ENCODE peak calls at places on chromosomes 12 and 14, in nine cellular contexts. N, Y, C, Z, D, L, E, K and F are unnamed samples.
A peak's percentile ranks its signal among the peaks of the same experiment; 100 is the strongest.

GRCh38 chr12:131985145-131985875 is 35.6 kb downstream of the EP400 start:
- DNase-seq in N (no peak), Y (no peak), C (no peak), Z (no peak), D (no peak), L (no peak), E (no peak), K (no peak), F (peak; percentile 28)

GRCh38 chr14:52918486-52918885 is 32.4 kb downstream of the FERMT2 start:
- DNase-seq in N (no peak), Y (peak; percentile 33), C (no peak), Z (no peak), D (peak; percentile 26), L (no peak), E (no peak), K (no peak), F (no peak)

GRCh38 chr12:112792306-112792705 is 758 bp downstream of the RPH3A start:
- DNase-seq in N (no peak), Y (no peak), C (no peak), Z (no peak), D (no peak), L (no peak), E (no peak), K (no peak), F (no peak)

GRCh38 chr14:31703056-31703455 is 141.9 kb downstream of the NUBPL start:
- DNase-seq in N (no peak), Y (no peak), C (no peak), Z (no peak), D (no peak), L (no peak), E (no peak), K (no peak), F (no peak)

GRCh38 chr14:30242742-30243141 is 315.1 kb upstream of the PRKD1 start:
- DNase-seq in N (no peak), Y (no peak), C (no peak), Z (no peak), D (no peak), L (no peak), E (no peak), K (no peak), F (no peak)

GRCh38 chr14:106174206-106174605 is 647.8 kb downstream of the TMEM121 start:
- DNase-seq in N (no peak), Y (no peak), C (no peak), Z (no peak), D (no peak), L (peak; percentile 19), E (no peak), K (no peak), F (peak; percentile 32)

GRCh38 chr12:21656931-21657335 is 709 bp downstream of the LDHB start:
- DNase-seq in N (no peak), Y (peak; percentile 56), C (no peak), Z (no peak), D (peak; percentile 27), L (peak; percentile 42), E (peak; percentile 18), K (peak; percentile 43), F (peak; percentile 43)

GRCh38 chr12:67388331-67389163 is 119.4 kb downstream of the CAND1 start:
- DNase-seq in N (no peak), Y (no peak), C (no peak), Z (no peak), D (no peak), L (no peak), E (no peak), K (no peak), F (no peak)

GRCh38 chr12:62466018-62466595 is 519 bp upstream of the MON2 start:
- DNase-seq in N (no peak), Y (peak; percentile 19), C (peak; percentile 6), Z (no peak), D (peak; percentile 30), L (peak; percentile 42), E (peak; percentile 58), K (peak; percentile 48), F (peak; percentile 35)

GRCh38 chr14:101074124-101075024 is 170.9 kb upstream of the RTL1 start:
- DNase-seq in N (no peak), Y (no peak), C (no peak), Z (peak; percentile 37), D (no peak), L (no peak), E (no peak), K (peak; percentile 50), F (peak; percentile 15)

GRCh38 chr12:49565956-49566265 is 2.0 kb downstream of the MCRS1 start:
- DNase-seq in N (no peak), Y (no peak), C (no peak), Z (no peak), D (no peak), L (no peak), E (no peak), K (no peak), F (no peak)

GRCh38 chr14:64729386-64730060 is 25.3 kb downstream of the PLEKHG3 start:
- DNase-seq in N (no peak), Y (no peak), C (no peak), Z (no peak), D (peak; percentile 75), L (no peak), E (no peak), K (peak; percentile 27), F (no peak)

GRCh38 chr12:66964629-66965028 is 285.8 kb upstream of the GRIP1 start:
- DNase-seq in N (no peak), Y (no peak), C (no peak), Z (no peak), D (no peak), L (no peak), E (no peak), K (no peak), F (no peak)

GRCh38 chr14:104865069-104865630 is at the start of gene CEP170B:
- DNase-seq in N (peak; percentile 92), Y (peak; percentile 39), C (no peak), Z (peak; percentile 67), D (no peak), L (no peak), E (peak; percentile 85), K (peak; percentile 62), F (peak; percentile 68)

DNA sequence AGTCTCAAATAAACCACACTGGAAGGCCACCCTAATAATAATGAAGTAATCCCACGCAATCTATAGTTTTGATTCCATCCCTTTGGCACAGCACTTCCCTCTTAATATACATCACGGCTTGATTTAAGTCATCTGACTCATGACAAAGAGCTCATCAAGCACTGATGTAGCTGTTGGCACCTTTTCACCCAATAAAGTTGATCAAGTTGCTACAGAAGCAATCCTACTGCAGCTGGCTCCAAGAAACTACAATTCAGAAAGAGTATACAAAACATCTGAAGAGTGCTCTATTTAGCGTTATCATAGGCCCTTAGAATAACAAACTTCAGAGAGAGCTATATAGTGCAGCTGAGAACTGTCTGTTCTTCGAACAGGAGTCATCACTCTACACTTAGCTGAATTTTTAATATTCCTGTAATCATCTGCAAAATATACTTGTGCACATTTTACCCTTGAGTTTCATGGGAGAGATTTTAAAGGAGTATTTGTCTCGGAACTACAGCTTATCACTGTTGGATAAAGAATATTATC is 94.9 kb downstream of the OSBPL8 start:
- DNase-seq in N (no peak), Y (no peak), C (no peak), Z (no peak), D (no peak), L (no peak), E (no peak), K (no peak), F (no peak)
- TF ChIP-seq CTCF in N (no peak), Y (no peak), C (no peak), Z (no peak), D (no peak), L (no peak), E (no peak), K (no peak), F (no peak)

GRCh38 chr12:122459211-122459610 is 36.7 kb upstream of the CLIP1 start:
- DNase-seq in N (no peak), Y (no peak), C (no peak), Z (peak; percentile 9), D (no peak), L (no peak), E (no peak), K (peak; percentile 6), F (peak; percentile 27)
- TF ChIP-seq EP300 in N (no peak), Y (no peak), C (no peak), Z (no peak), D (no peak), L (no peak), E (no peak), K (no peak), F (no peak)

GRCh38 chr12:103964805-103965204 is 867 bp upstream of the TDG start:
- DNase-seq in N (no peak), Y (no peak), C (no peak), Z (no peak), D (no peak), L (no peak), E (no peak), K (no peak), F (no peak)

GRCh38 chr12:103965590-103966407 is at the start of gene TDG:
- DNase-seq in N (peak; percentile 96), Y (peak; percentile 100), C (peak; percentile 98), Z (peak; percentile 99), D (peak; percentile 98), L (peak; percentile 98), E (peak; percentile 96), K (peak; percentile 97), F (peak; percentile 98)

GRCh38 chr12:103969391-103969790 is 3.7 kb downstream of the TDG start:
- DNase-seq in N (no peak), Y (no peak), C (no peak), Z (no peak), D (no peak), L (no peak), E (no peak), K (no peak), F (no peak)

GRCh38 chr12:103965255-103965589 is 450 bp upstream of the TDG start:
- DNase-seq in N (no peak), Y (no peak), C (no peak), Z (no peak), D (no peak), L (no peak), E (no peak), K (no peak), F (no peak)

GRCh38 chr12:103966736-103967135 is 1.1 kb downstream of the TDG start:
- DNase-seq in N (no peak), Y (no peak), C (no peak), Z (no peak), D (no peak), L (no peak), E (no peak), K (no peak), F (no peak)
- TF ChIP-seq POLR2A in N (no peak), Y (no peak), C (no peak), Z (no peak), D (no peak), L (no peak), E (no peak), K (no peak), F (no peak)

DNA sequence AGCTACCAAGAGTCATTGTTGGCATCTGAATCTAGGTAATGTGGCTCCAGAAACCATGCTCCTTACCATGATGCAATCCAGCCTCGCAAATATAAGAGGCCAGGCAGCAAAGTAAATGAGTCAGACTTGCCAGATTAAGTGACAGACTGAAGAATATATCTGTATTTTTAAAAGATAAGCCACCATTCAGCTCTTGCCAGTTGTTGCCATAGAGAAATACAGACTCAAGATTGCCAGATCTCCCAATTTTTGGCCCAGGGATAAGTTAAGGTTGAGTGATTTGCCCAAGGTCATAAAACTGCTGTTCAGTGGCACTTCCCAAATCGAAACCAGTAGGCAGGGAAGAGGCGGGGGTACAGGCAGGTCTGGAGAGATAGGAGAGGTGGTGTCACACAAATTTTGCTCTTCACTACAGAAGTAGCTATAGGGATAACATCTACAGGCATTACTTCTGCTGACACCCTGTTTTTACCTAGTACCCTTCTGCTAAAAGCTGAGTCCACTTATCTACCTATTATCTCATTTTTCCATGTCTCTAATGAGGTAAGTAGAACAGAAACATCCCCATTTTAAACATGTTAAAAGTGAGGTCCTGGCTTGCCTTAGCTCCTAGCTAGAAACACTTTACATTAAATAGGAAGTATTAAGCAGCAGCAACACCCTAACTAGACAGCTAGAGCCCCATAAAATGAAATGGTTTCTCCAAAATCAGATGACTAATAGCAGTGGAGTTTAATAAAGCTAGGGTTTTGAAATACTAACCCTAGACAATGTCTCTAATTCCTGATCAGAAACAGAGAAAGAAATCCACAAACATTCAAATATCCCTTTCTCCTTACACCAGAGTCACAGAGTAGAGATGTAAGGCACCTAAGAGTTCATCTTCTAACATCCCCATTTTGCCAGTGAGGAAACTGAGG is 19.5 kb downstream of the DCAF5 start:
- DNase-seq in N (no peak), Y (peak; percentile 19), C (no peak), Z (no peak), D (no peak), L (no peak), E (peak; percentile 32), K (no peak), F (no peak)
- TF ChIP-seq CTCF in N (no peak), Y (no peak), C (no peak), Z (no peak), D (no peak), L (no peak), E (no peak), K (no peak), F (no peak)